ENCODE peak calls at places on chromosomes 1 and 21, in nine cellular contexts. F, L, Q, T, U, B, R, A and J are unnamed samples.

GRCh38 chr1:51236548-51237312 is 657 bp downstream of the RNF11 start:
- DNase-seq in A (peak), R (peak), T (no peak), L (peak), B (no peak), Q (no peak), U (peak), F (peak), J (peak)

GRCh38 chr1:160076295-160076694 is 5.0 kb upstream of the KCNJ9 start:
- DNase-seq in A (no peak), R (no peak), U (no peak), T (no peak), Q (no peak), L (no peak), B (no peak), F (no peak), J (no peak)

GRCh38 chr1:115457295-115457694 is 119.2 kb upstream of the NGF start:
- DNase-seq in A (peak), R (no peak), F (peak), B (no peak), Q (no peak), U (no peak), L (no peak), T (no peak), J (no peak)

GRCh38 chr1:61539720-61540462 is 185.1 kb downstream of the TM2D1 start:
- DNase-seq in T (no peak), L (no peak), A (no peak), F (no peak), Q (no peak), R (no peak), U (peak), B (no peak), J (no peak)

GRCh38 chr1:119327066-119327435 is 41.5 kb upstream of the HAO2 start:
- DNase-seq in T (no peak), B (no peak), F (peak), R (no peak), L (no peak), A (peak), U (peak), Q (no peak), J (no peak)

GRCh38 chr1:116433283-116434257 is 60.5 kb downstream of the ATP1A1 start:
- DNase-seq in R (no peak), L (no peak), Q (no peak), B (no peak), A (no peak), F (no peak), U (no peak), T (no peak), J (no peak)

GRCh38 chr1:42910985-42911384 is 47.7 kb downstream of the SLC2A1 start:
- DNase-seq in U (no peak), L (no peak), A (no peak), Q (no peak), R (no peak), T (no peak), B (no peak), F (no peak), J (no peak)

GRCh38 chr1:60670313-60670712 is 412.0 kb upstream of the NFIA start:
- DNase-seq in Q (no peak), A (no peak), F (no peak), R (no peak), T (no peak), L (no peak), U (no peak), B (no peak), J (no peak)

GRCh38 chr1:228530086-228530758 is 43.0 kb downstream of the RNF187 start:
- DNase-seq in F (no peak), R (no peak), A (no peak), B (no peak), U (no peak), Q (no peak), T (no peak), L (peak), J (no peak)

GRCh38 chr1:205812271-205812877 is 624 bp downstream of the SLC41A1 start:
- DNase-seq in A (no peak), U (peak), R (peak), Q (no peak), B (no peak), L (peak), T (no peak), F (peak), J (peak)

GRCh38 chr21:32562426-32562825 is 22.9 kb downstream of the TCP10L start:
- DNase-seq in T (peak), R (no peak), Q (no peak), A (no peak), U (peak), B (no peak), L (no peak), F (peak), J (peak)

GRCh38 chr21:45139473-45139872 is 65.1 kb downstream of the ADARB1 start:
- DNase-seq in Q (no peak), L (no peak), B (no peak), A (no peak), R (no peak), U (no peak), F (no peak), T (no peak), J (no peak)

GRCh38 chr1:27355683-27356082 is 11.1 kb downstream of the MAP3K6 start:
- DNase-seq in L (no peak), B (no peak), Q (no peak), A (no peak), F (no peak), T (no peak), R (no peak), U (no peak), J (no peak)

GRCh38 chr21:45998276-45998701 is 16.7 kb downstream of the COL6A1 start:
- DNase-seq in B (no peak), L (peak), Q (no peak), T (no peak), A (no peak), U (no peak), R (no peak), F (no peak), J (no peak)

GRCh38 chr1:230772457-230773395 is 25.5 kb downstream of the CAPN9 start:
- DNase-seq in R (no peak), T (peak), Q (no peak), U (peak), B (no peak), L (no peak), F (peak), A (peak), J (peak)

GRCh38 chr1:17686258-17686657 is 68.9 kb upstream of the ACTL8 start:
- DNase-seq in A (no peak), L (no peak), R (no peak), B (no peak), F (no peak), T (no peak), Q (no peak), U (no peak), J (no peak)

GRCh38 chr21:45456014-45456835 is 51.3 kb downstream of the COL18A1 start:
- DNase-seq in U (no peak), T (no peak), A (peak), F (no peak), B (no peak), L (no peak), R (no peak), Q (no peak), J (no peak)

GRCh38 chr1:51330331-51331201 is at the start of gene TTC39A:
- DNase-seq in A (peak), Q (no peak), L (no peak), B (no peak), U (peak), T (no peak), R (no peak), F (peak), J (peak)

GRCh38 chr1:88744142-88744541 is 60.1 kb downstream of the PKN2 start:
- DNase-seq in F (no peak), T (no peak), A (no peak), B (no peak), U (no peak), Q (no peak), L (no peak), R (no peak), J (no peak)

GRCh38 chr1:109371271-109371739 is 26.4 kb downstream of the SORT1 start:
- DNase-seq in R (no peak), F (no peak), T (no peak), Q (no peak), U (no peak), A (no peak), B (no peak), L (peak), J (peak)

GRCh38 chr21:33078907-33079582 is 9.1 kb downstream of the OLIG1 start:
- DNase-seq in R (no peak), Q (peak), U (no peak), L (no peak), B (no peak), F (no peak), A (no peak), T (no peak), J (peak)

GRCh38 chr1:225603538-225604354 is 49.2 kb downstream of the ENAH start:
- DNase-seq in U (no peak), B (no peak), F (no peak), T (no peak), L (no peak), Q (no peak), R (no peak), A (no peak), J (no peak)

GRCh38 chr1:195866383-195867222 is 741.6 kb downstream of the KCNT2 start:
- DNase-seq in R (no peak), B (no peak), T (no peak), Q (no peak), L (no peak), A (no peak), F (no peak), U (no peak), J (no peak)

GRCh38 chr1:160018900-160019299 is 12.9 kb downstream of the PIGM start:
- DNase-seq in A (no peak), B (no peak), F (no peak), T (no peak), R (no peak), U (no peak), Q (no peak), L (no peak), J (no peak)

GRCh38 chr1:52916241-52916975 is 5.1 kb downstream of the ECHDC2 start:
- DNase-seq in T (no peak), R (no peak), B (no peak), L (no peak), A (no peak), F (no peak), Q (no peak), U (no peak), J (no peak)

GRCh38 chr1:151494741-151495281 is 16.4 kb upstream of the CGN start:
- DNase-seq in Q (no peak), R (no peak), B (no peak), F (no peak), A (no peak), L (no peak), T (no peak), U (no peak), J (no peak)

GRCh38 chr1:163673756-163674155 is 352.0 kb downstream of the NUF2 start:
- DNase-seq in A (no peak), B (no peak), Q (no peak), R (no peak), L (no peak), U (no peak), T (no peak), F (no peak), J (no peak)

GRCh38 chr1:76572229-76572628 is 295.1 kb upstream of the ST6GALNAC5 start:
- DNase-seq in Q (no peak), B (no peak), A (no peak), U (no peak), F (no peak), T (no peak), R (no peak), L (no peak), J (no peak)

GRCh38 chr21:25577765-25578069 is 29.6 kb downstream of the MRPL39 start:
- DNase-seq in R (no peak), A (no peak), T (no peak), F (no peak), B (no peak), Q (no peak), U (no peak), L (no peak), J (no peak)

GRCh38 chr1:164804366-164804765 is 245.4 kb downstream of the PBX1 start:
- DNase-seq in Q (no peak), L (no peak), T (no peak), U (no peak), A (no peak), B (no peak), F (no peak), R (no peak), J (no peak)

GRCh38 chr1:1204998-1205768 is 1.2 kb downstream of the TNFRSF18 start:
- DNase-seq in B (no peak), L (no peak), T (no peak), A (no peak), F (no peak), R (no peak), Q (no peak), U (no peak), J (no peak)

GRCh38 chr1:1974834-1975233 is 28.8 kb downstream of the CFAP74 start:
- DNase-seq in B (no peak), L (no peak), F (peak), A (no peak), R (no peak), Q (no peak), T (no peak), U (peak), J (no peak)

GRCh38 chr1:90127288-90127953 is 132.5 kb downstream of the ZNF326 start:
- DNase-seq in B (no peak), T (no peak), R (no peak), L (no peak), F (no peak), Q (no peak), A (no peak), U (no peak), J (no peak)

GRCh38 chr1:171173069-171173468 is 12.0 kb upstream of the FMO2 start:
- DNase-seq in R (no peak), T (no peak), B (no peak), F (no peak), A (no peak), U (no peak), L (no peak), Q (no peak), J (no peak)

GRCh38 chr1:109263597-109264378 is 14.4 kb downstream of the CELSR2 start:
- DNase-seq in T (no peak), A (peak), L (peak), Q (peak), B (peak), F (peak), U (peak), R (peak), J (peak)

GRCh38 chr1:8070381-8070811 is 44.3 kb upstream of the ERRFI1 start:
- DNase-seq in Q (no peak), L (no peak), B (no peak), T (no peak), U (peak), A (peak), F (no peak), R (no peak), J (no peak)

GRCh38 chr1:161915051-161915503 is 108.6 kb downstream of the OLFML2B start:
- DNase-seq in L (no peak), B (no peak), A (no peak), R (no peak), U (no peak), Q (no peak), F (no peak), T (no peak), J (no peak)